ENCODE peak calls at places on chromosomes 11 and 22, in ten cellular contexts. K is NCI-H446 treated with DMSO at 0.1 percent for 48 hours; B is head of caudate nucleus; V is stimulated activated CD4-positive, alpha-beta T cell treated with anti-CD3 and anti-CD28 coated beads, Interleukin-1b, Interleukin-23, amount 100 ng/mL, for 1 hour; Y is tibial nerve; U is H9; S is ELF-1; A is small intestine; H is GM23338; Z is NCI-H2171 treated with DMSO at 0.1 percent for 48 hours. T is an unnamed sample.
A peak's percentile ranks its signal among the peaks of the same experiment; 100 is the strongest.

GRCh38 chr11:11789735-11790369 is 51.9 kb upstream of the USP47 start:
- DNase-seq in K (no peak), B (peak; percentile 26), V (no peak), Y (peak; percentile 24), U (no peak), S (no peak), A (peak; percentile 29), H (peak; percentile 45), Z (no peak), T (no peak)

GRCh38 chr11:102799656-102800339 is 1.8 kb upstream of the MMP1 start:
- DNase-seq in K (no peak), B (no peak), V (no peak), Y (no peak), U (no peak), S (no peak), A (peak; percentile 27), H (no peak), Z (no peak), T (no peak)

GRCh38 chr22:46055176-46055850 is 78.4 kb upstream of the WNT7B start:
- DNase-seq in K (no peak), B (no peak), V (no peak), Y (no peak), U (no peak), S (no peak), A (peak; percentile 74), H (no peak), Z (no peak), T (no peak)

GRCh38 chr11:133713844-133714243 is 131.5 kb downstream of the SPATA19 start:
- DNase-seq in K (no peak), B (no peak), V (no peak), Y (no peak), U (no peak), S (no peak), A (no peak), H (no peak), Z (no peak), T (no peak)

GRCh38 chr11:118621071-118621815 is 13.8 kb downstream of the PHLDB1 start:
- DNase-seq in K (no peak), B (peak; percentile 91), V (no peak), Y (peak; percentile 85), U (peak; percentile 97), S (peak; percentile 85), A (peak; percentile 69), H (peak; percentile 95), Z (peak; percentile 67), T (no peak)

GRCh38 chr11:119694334-119694733 is 34.7 kb downstream of the NECTIN1 start:
- DNase-seq in K (no peak), B (no peak), V (no peak), Y (no peak), U (no peak), S (no peak), A (peak; percentile 92), H (no peak), Z (no peak), T (no peak)

GRCh38 chr11:20087118-20087521 is 73.2 kb downstream of the DBX1 start:
- DNase-seq in K (no peak), B (no peak), V (no peak), Y (no peak), U (no peak), S (no peak), A (no peak), H (no peak), Z (no peak), T (no peak)

GRCh38 chr22:19422440-19423301 is 8.9 kb downstream of the HIRA start:
- DNase-seq in K (no peak), B (peak; percentile 68), V (no peak), Y (no peak), U (no peak), S (peak; percentile 44), A (no peak), H (peak; percentile 38), Z (no peak), T (no peak)

GRCh38 chr11:124633355-124633754 is 10.7 kb downstream of the TBRG1 start:
- DNase-seq in K (no peak), B (no peak), V (no peak), Y (no peak), U (no peak), S (no peak), A (no peak), H (no peak), Z (no peak), T (no peak)

GRCh38 chr22:30429887-30430286 is 4.3 kb downstream of the MTFP1 start:
- DNase-seq in K (no peak), B (no peak), V (no peak), Y (no peak), U (peak; percentile 43), S (no peak), A (no peak), H (peak; percentile 53), Z (no peak), T (no peak)

GRCh38 chr11:81658722-81659121 is 1074.9 kb downstream of the FAM181B start:
- DNase-seq in K (no peak), B (no peak), V (no peak), Y (no peak), U (peak; percentile 42), S (peak; percentile 31), A (no peak), H (peak; percentile 70), Z (peak; percentile 0), T (no peak)

GRCh38 chr22:38879102-38879729 is 7.2 kb upstream of the CBX6 start:
- DNase-seq in K (no peak), B (no peak), V (no peak), Y (no peak), U (no peak), S (no peak), A (no peak), H (no peak), Z (no peak), T (no peak)

GRCh38 chr11:123357990-123358827 is 71.9 kb upstream of the GRAMD1B start:
- DNase-seq in K (no peak), B (peak; percentile 41), V (no peak), Y (no peak), U (peak; percentile 54), S (peak; percentile 46), A (peak; percentile 22), H (peak; percentile 64), Z (peak; percentile 61), T (no peak)

GRCh38 chr22:49807129-49807528 is 20.5 kb downstream of the BRD1 start:
- DNase-seq in K (no peak), B (no peak), V (no peak), Y (no peak), U (no peak), S (no peak), A (no peak), H (no peak), Z (no peak), T (no peak)

GRCh38 chr11:67113231-67113721 is 5.8 kb upstream of the KDM2A start:
- DNase-seq in K (no peak), B (no peak), V (no peak), Y (no peak), U (no peak), S (no peak), A (no peak), H (peak; percentile 27), Z (no peak), T (no peak)

GRCh38 chr11:76799061-76799804 is 16.1 kb downstream of the TSKU start:
- DNase-seq in K (no peak), B (peak; percentile 84), V (peak; percentile 34), Y (peak; percentile 82), U (peak; percentile 90), S (peak; percentile 94), A (peak; percentile 82), H (peak; percentile 94), Z (no peak), T (peak; percentile 23)

GRCh38 chr22:17167486-17167885 is 8.4 kb upstream of the HDHD5 start:
- DNase-seq in K (no peak), B (peak; percentile 50), V (no peak), Y (no peak), U (no peak), S (no peak), A (no peak), H (no peak), Z (no peak), T (no peak)

T was measured in activated CD8-positive, alpha-beta memory T cell treated with anti-CD3 and anti-CD28 coated beads for 1 hour.